ENCODE peak calls at places on chromosomes 5 and 9, in seven cellular contexts. O is HFFc6, D is sigmoid colon, G is GM12865, E is left ventricle myocardium inferior, I is H1, S is neural crest cell. L is an unnamed sample.

GRCh38 chr5:88889165-88890069 is 6.4 kb upstream of the MEF2C start:
- DNase-seq in I (no peak), G (peak), D (peak), E (peak), S (peak), O (no peak), L (no peak)

GRCh38 chr9:36765468-36766341 is 193.0 kb downstream of the MELK start:
- DNase-seq in G (peak), S (peak), O (no peak), D (peak), E (peak), I (peak), L (no peak)

GRCh38 chr9:35905912-35906679 is at the start of gene HRCT1:
- DNase-seq in S (no peak), O (peak), G (no peak), I (no peak), D (peak), E (peak), L (peak)

GRCh38 chr5:54772232-54773168 is 212.9 kb downstream of the ESM1 start:
- DNase-seq in D (no peak), I (no peak), E (no peak), O (no peak), G (no peak), S (no peak), L (no peak)

GRCh38 chr5:82421119-82421518 is 143.0 kb upstream of the RPS23 start:
- DNase-seq in S (no peak), O (peak), D (no peak), G (no peak), I (no peak), E (no peak), L (peak)

GRCh38 chr5:149635394-149635793 is 54.1 kb downstream of the ARHGEF37 start:
- DNase-seq in G (no peak), E (no peak), O (peak), I (no peak), S (no peak), D (no peak), L (no peak)

GRCh38 chr9:33161011-33161588 is 6.0 kb downstream of the B4GALT1 start:
- DNase-seq in O (peak), S (no peak), D (peak), G (peak), E (peak), I (no peak), L (peak)

GRCh38 chr5:181008136-181008535 is 19.5 kb downstream of the BTNL3 start:
- DNase-seq in O (no peak), G (no peak), S (no peak), I (no peak), E (no peak), D (no peak), L (no peak)

GRCh38 chr5:137605377-137605776 is 106.3 kb upstream of the SPOCK1 start:
- DNase-seq in O (peak), I (no peak), D (no peak), G (no peak), S (no peak), E (no peak), L (no peak)

DNA sequence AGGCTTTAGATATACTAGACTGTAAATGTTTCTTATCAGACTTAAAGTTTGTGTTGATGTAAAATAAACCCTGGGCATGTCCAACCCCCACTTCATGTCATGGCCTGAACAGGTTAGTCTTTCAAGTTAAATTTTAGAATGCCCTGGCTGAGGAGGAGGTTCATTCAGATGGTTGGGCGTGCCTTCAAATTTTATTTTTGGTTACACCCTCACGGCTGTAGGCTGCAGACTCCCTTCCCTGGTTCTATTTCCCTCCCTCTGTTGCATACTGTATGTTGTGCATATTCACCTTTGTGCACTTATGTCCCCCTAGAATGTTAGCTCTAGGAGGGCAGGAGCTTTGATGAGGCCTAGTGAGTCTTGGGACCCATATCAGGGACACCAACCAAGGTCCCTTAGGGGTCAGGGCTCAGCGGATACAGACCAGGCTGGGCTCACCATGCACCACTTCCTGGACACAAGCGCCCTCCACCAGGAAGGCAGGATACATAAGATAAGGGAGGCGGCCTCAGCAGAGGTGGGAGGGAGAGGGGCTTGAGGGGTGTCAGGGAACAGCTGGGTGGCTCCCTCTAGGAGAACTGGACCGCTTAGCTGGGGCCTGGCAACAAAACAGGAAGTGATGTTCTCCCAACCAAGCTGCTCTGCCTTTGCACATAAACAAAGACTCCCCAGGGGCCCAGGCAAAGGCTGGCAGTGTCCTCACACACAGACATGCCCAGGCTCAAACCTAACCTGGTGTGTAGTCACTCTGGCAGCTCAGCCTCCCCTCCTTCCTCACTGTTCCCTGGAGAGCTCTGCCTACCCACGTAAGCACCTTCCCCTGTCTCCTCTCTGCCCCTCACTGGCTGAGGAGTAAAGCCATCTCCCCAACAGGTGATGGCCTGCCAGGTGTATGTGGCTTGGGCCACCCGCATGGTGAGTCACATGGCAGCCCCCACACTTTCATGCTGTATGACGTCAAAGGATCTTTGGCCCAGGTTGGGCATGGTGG is 5.7 kb upstream of the BICD2 start:
- DNase-seq in E (no peak), D (no peak), G (peak), O (no peak), I (no peak), S (no peak), L (no peak)
- TF ChIP-seq CTCF in E (no peak), D (no peak), G (no peak), O (no peak), I (no peak), S (no peak), L (no peak)

DNA sequence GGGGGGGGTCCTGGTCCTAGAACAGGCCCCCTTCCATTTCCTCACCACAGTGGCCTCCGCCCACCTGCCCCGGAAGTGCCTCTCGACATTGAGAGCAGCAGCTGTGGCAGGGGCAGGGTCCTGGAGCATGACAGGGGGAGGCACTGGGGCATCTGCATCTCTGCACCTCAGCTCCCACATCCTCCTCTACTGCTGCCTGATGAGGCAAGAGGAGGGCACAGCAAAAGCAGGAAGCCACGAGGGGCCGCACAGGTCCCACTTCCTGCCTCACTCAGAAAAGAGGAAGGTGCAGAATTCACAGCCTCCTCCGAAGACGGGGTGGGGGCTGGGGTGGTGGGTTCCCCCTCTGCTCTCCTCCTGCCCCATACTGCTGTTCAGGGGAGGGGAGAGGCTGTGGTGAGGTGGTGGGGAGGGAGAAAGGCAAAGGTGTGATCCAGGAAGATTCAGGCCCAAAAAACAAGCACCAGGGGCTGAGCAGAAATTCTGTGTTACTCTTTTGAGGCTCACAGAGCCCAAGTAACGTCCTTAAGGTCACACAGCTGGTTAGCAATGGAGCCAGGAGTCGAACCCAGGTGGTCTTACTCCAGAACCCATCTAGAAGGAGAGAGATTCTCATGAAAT is 14.7 kb downstream of the AKNA start:
- DNase-seq in E (peak), O (no peak), I (no peak), G (peak), D (peak), S (no peak), L (no peak)
- TF ChIP-seq CTCF in E (no peak), O (no peak), I (no peak), G (peak), D (no peak), S (no peak), L (no peak)

GRCh38 chr5:2710910-2711309 is 40.6 kb downstream of the IRX2 start:
- DNase-seq in D (no peak), E (no peak), S (no peak), G (no peak), O (no peak), I (no peak), L (no peak)
- TF ChIP-seq CTCF in D (no peak), E (no peak), S (peak), G (no peak), O (peak), I (no peak), L (peak)

DNA sequence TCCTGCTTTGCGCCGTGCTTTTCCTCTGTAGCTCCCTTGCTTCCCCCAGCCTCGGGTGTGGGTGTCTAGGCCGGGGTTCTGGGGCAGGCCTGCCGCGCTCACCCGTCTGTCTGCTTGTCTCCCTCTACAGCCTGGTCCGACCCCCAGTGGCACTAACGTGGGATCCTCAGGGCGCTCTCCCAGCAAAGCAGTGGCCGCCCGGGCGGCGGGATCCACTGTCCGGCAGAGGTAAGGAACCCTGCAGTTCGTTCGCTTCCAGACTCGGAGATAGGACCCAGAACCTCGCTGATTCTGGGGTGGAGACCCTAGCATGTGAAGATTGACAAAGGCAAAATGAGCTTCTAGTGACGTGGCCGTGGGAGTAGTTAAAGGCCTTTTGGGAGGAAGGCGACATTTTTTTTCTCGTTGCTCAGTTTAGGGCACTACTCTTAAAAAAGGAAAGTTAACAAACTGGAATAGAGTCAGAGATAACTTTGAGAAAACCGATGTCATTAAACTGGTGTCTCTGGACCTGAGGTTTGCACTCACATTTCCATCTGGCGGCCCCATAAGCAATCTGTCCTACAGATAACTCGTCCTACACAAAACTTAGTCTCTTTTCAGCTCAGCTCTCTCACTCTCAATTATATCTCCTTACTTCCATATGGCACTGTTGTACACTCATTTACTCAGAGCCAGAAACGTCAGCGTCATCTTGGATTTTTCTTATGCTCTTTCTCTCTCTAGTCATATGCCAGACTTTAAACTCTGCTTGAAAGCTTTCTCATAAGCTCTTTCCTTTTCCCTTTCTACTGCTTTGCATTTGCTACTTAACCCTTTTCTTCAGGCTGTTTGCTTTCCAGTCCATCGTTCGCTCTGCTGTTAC is 566 bp downstream of the SEC61B start:
- DNase-seq in O (peak), S (no peak), E (no peak), D (no peak), I (no peak), G (no peak), L (no peak)
- TF ChIP-seq CTCF in O (no peak), S (no peak), E (no peak), D (no peak), I (no peak), G (no peak), L (no peak)

L was measured in astrocyte of the cerebellum.